ENCODE peak calls at places on chromosomes 6 and 20, in nine cellular contexts. One of them, this sample, is unnamed.

GRCh38 chr6:40308533-40309306 is 278.4 kb downstream of the LRFN2 start:
- DNase-seq in lower lobe of right lung: peak; percentile 51
- DNase-seq in left lung: peak; percentile 40
- DNase-seq in GM23338: peak; percentile 92
- DNase-seq in PC-3: peak; percentile 57
- DNase-seq in mucosa of descending colon: peak; percentile 84
- DNase-seq in heart right ventricle: peak; percentile 55
- DNase-seq in endothelial cell of umbilical vein: peak; percentile 43
- DNase-seq in DND-41: peak; percentile 72
- DNase-seq in this sample: no peak

GRCh38 chr6:153090241-153090930 is 40.7 kb downstream of the RGS17 start:
- DNase-seq in lower lobe of right lung: no peak
- DNase-seq in left lung: no peak
- DNase-seq in GM23338: no peak
- DNase-seq in PC-3: peak; percentile 71
- DNase-seq in mucosa of descending colon: no peak
- DNase-seq in heart right ventricle: no peak
- DNase-seq in endothelial cell of umbilical vein: peak; percentile 94
- DNase-seq in DND-41: no peak
- DNase-seq in this sample: no peak

GRCh38 chr6:164097557-164098398 is 683.3 kb downstream of the QKI start:
- DNase-seq in lower lobe of right lung: no peak
- DNase-seq in left lung: no peak
- DNase-seq in GM23338: peak; percentile 45
- DNase-seq in PC-3: peak; percentile 59
- DNase-seq in mucosa of descending colon: no peak
- DNase-seq in heart right ventricle: peak; percentile 58
- DNase-seq in endothelial cell of umbilical vein: peak; percentile 94
- DNase-seq in DND-41: no peak
- DNase-seq in this sample: no peak

GRCh38 chr20:59939879-59940128 is 301 bp downstream of the PPP1R3D start:
- DNase-seq in lower lobe of right lung: peak; percentile 76
- DNase-seq in left lung: no peak
- DNase-seq in GM23338: no peak
- DNase-seq in PC-3: no peak
- DNase-seq in mucosa of descending colon: peak; percentile 51
- DNase-seq in heart right ventricle: no peak
- DNase-seq in endothelial cell of umbilical vein: no peak
- DNase-seq in DND-41: no peak
- DNase-seq in this sample: no peak

GRCh38 chr20:64106981-64107735 is at the start of gene NPBWR2:
- DNase-seq in lower lobe of right lung: peak; percentile 39
- DNase-seq in left lung: peak; percentile 22
- DNase-seq in GM23338: peak; percentile 11
- DNase-seq in PC-3: no peak
- DNase-seq in mucosa of descending colon: no peak
- DNase-seq in heart right ventricle: no peak
- DNase-seq in endothelial cell of umbilical vein: no peak
- DNase-seq in DND-41: no peak
- DNase-seq in this sample: peak; percentile 82

GRCh38 chr6:155014715-155015300 is 19.7 kb downstream of the TIAM2 start:
- DNase-seq in lower lobe of right lung: no peak
- DNase-seq in left lung: no peak
- DNase-seq in GM23338: peak; percentile 48
- DNase-seq in PC-3: peak; percentile 45
- DNase-seq in mucosa of descending colon: no peak
- DNase-seq in heart right ventricle: no peak
- DNase-seq in endothelial cell of umbilical vein: peak; percentile 69
- DNase-seq in DND-41: no peak
- DNase-seq in this sample: no peak

GRCh38 chr6:119966484-119966883 is 616.9 kb upstream of the MAN1A1 start:
- DNase-seq in lower lobe of right lung: no peak
- DNase-seq in left lung: no peak
- DNase-seq in GM23338: peak; percentile 89
- DNase-seq in PC-3: peak; percentile 13
- DNase-seq in mucosa of descending colon: peak; percentile 8
- DNase-seq in heart right ventricle: no peak
- DNase-seq in endothelial cell of umbilical vein: no peak
- DNase-seq in DND-41: peak; percentile 17
- DNase-seq in this sample: no peak

GRCh38 chr20:9838035-9838377 is 870 bp downstream of the PAK5 start:
- DNase-seq in lower lobe of right lung: no peak
- DNase-seq in left lung: no peak
- DNase-seq in GM23338: peak; percentile 6
- DNase-seq in PC-3: no peak
- DNase-seq in mucosa of descending colon: no peak
- DNase-seq in heart right ventricle: no peak
- DNase-seq in endothelial cell of umbilical vein: no peak
- DNase-seq in DND-41: no peak
- DNase-seq in this sample: no peak

GRCh38 chr6:53241936-53242335 is 93.3 kb upstream of the GCM1 start:
- DNase-seq in lower lobe of right lung: peak; percentile 57
- DNase-seq in left lung: peak; percentile 53
- DNase-seq in GM23338: no peak
- DNase-seq in PC-3: no peak
- DNase-seq in mucosa of descending colon: no peak
- DNase-seq in heart right ventricle: no peak
- DNase-seq in endothelial cell of umbilical vein: no peak
- DNase-seq in DND-41: no peak
- DNase-seq in this sample: no peak

GRCh38 chr6:160510199-160510598 is 153.9 kb downstream of the LPA start:
- DNase-seq in lower lobe of right lung: no peak
- DNase-seq in left lung: no peak
- DNase-seq in GM23338: no peak
- DNase-seq in PC-3: peak; percentile 68
- DNase-seq in mucosa of descending colon: no peak
- DNase-seq in heart right ventricle: no peak
- DNase-seq in endothelial cell of umbilical vein: no peak
- DNase-seq in DND-41: no peak
- DNase-seq in this sample: no peak

GRCh38 chr6:156645106-156645505 is 132.1 kb upstream of the ARID1B start:
- DNase-seq in lower lobe of right lung: no peak
- DNase-seq in left lung: no peak
- DNase-seq in GM23338: no peak
- DNase-seq in PC-3: no peak
- DNase-seq in mucosa of descending colon: no peak
- DNase-seq in heart right ventricle: no peak
- DNase-seq in endothelial cell of umbilical vein: no peak
- DNase-seq in DND-41: no peak
- DNase-seq in this sample: no peak

GRCh38 chr20:57902478-57902877 is 192.7 kb upstream of the PMEPA1 start:
- DNase-seq in lower lobe of right lung: no peak
- DNase-seq in left lung: no peak
- DNase-seq in GM23338: no peak
- DNase-seq in PC-3: peak; percentile 92
- DNase-seq in mucosa of descending colon: no peak
- DNase-seq in heart right ventricle: no peak
- DNase-seq in endothelial cell of umbilical vein: no peak
- DNase-seq in DND-41: no peak
- DNase-seq in this sample: peak; percentile 35

GRCh38 chr20:45355209-45355608 is 7.0 kb upstream of the SDC4 start:
- DNase-seq in lower lobe of right lung: no peak
- DNase-seq in left lung: no peak
- DNase-seq in GM23338: no peak
- DNase-seq in PC-3: peak; percentile 51
- DNase-seq in mucosa of descending colon: no peak
- DNase-seq in heart right ventricle: no peak
- DNase-seq in endothelial cell of umbilical vein: no peak
- DNase-seq in DND-41: no peak
- DNase-seq in this sample: no peak

GRCh38 chr20:34114809-34115208 is 2.8 kb upstream of the EIF2S2 start:
- DNase-seq in lower lobe of right lung: no peak
- DNase-seq in left lung: no peak
- DNase-seq in GM23338: no peak
- DNase-seq in PC-3: no peak
- DNase-seq in mucosa of descending colon: no peak
- DNase-seq in heart right ventricle: no peak
- DNase-seq in endothelial cell of umbilical vein: no peak
- DNase-seq in DND-41: no peak
- DNase-seq in this sample: no peak

GRCh38 chr20:47003223-47003622 is 108.6 kb downstream of the EYA2 start:
- DNase-seq in lower lobe of right lung: no peak
- DNase-seq in left lung: no peak
- DNase-seq in GM23338: no peak
- DNase-seq in PC-3: no peak
- DNase-seq in mucosa of descending colon: no peak
- DNase-seq in heart right ventricle: no peak
- DNase-seq in endothelial cell of umbilical vein: no peak
- DNase-seq in DND-41: no peak
- DNase-seq in this sample: no peak

GRCh38 chr6:79810153-79810806 is 137.1 kb downstream of the ELOVL4 start:
- DNase-seq in lower lobe of right lung: no peak
- DNase-seq in left lung: no peak
- DNase-seq in GM23338: peak; percentile 27
- DNase-seq in PC-3: no peak
- DNase-seq in mucosa of descending colon: no peak
- DNase-seq in heart right ventricle: no peak
- DNase-seq in endothelial cell of umbilical vein: no peak
- DNase-seq in DND-41: no peak
- DNase-seq in this sample: no peak

DNA sequence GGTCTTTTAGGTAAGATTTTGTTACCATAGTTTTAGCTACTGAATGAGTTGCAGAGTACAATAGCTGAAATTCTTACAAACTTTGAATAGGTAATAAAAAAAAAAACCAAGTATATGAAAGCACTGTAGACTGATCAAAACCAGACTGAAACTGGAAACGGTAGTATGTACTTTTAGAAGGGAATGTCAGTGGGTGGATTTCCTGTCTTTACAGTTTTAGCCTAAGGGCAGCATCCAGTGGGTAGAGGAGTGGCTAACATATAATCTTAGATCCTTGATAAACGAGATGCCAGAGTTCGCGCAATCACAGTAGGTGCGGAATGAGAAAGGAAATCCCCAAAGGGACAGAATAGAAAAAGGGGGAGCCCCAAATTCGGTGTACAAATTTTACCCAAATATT is 385.9 kb upstream of the RUNX2 start:
- DNase-seq in lower lobe of right lung: no peak
- DNase-seq in left lung: no peak
- DNase-seq in GM23338: no peak
- DNase-seq in PC-3: peak; percentile 9
- DNase-seq in mucosa of descending colon: no peak
- DNase-seq in heart right ventricle: no peak
- DNase-seq in endothelial cell of umbilical vein: no peak
- DNase-seq in DND-41: no peak
- DNase-seq in this sample: no peak
- H3K4me3 ChIP-seq in lower lobe of right lung: no peak overlapping the region
- H3K4me3 ChIP-seq in left lung: no peak overlapping the region
- H3K4me3 ChIP-seq in GM23338: no peak overlapping the region
- H3K4me3 ChIP-seq in PC-3: no peak overlapping the region
- H3K4me3 ChIP-seq in mucosa of descending colon: no peak overlapping the region
- H3K4me3 ChIP-seq in heart right ventricle: no peak overlapping the region
- H3K4me3 ChIP-seq in endothelial cell of umbilical vein: no peak overlapping the region
- H3K4me3 ChIP-seq in DND-41: no peak overlapping the region
- H3K4me3 ChIP-seq in this sample: no peak overlapping the region

DNA sequence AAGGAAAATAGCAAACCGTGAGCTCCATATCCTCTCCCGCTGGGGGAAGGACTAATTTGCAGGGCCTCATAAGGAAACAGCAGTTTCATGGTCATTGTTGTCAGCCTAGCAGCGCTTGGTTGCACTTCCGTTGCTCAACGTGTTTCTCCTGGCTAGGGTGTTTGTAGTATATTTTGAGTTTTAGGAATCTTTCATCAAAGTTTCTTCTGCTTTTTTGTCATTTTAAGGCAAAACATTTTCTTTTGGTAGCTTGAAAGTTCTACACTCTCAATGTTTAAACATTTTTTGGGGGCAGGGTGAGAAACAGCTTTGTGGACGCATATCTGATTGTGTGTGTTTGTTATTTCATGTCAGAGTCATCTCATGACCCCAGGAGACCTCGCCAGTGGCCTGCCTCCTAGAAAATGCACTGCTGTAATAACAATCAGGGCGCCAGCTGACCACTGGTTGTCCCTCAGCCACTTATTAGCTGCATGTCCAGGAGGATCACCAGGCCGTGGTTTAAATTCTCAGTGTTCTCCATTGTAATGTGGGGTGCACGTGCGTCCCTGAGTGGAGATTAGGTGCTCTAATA is 20.6 kb downstream of the JARID2 start:
- DNase-seq in lower lobe of right lung: peak; percentile 48
- DNase-seq in left lung: no peak
- DNase-seq in GM23338: peak; percentile 64
- DNase-seq in PC-3: no peak
- DNase-seq in mucosa of descending colon: peak; percentile 43
- DNase-seq in heart right ventricle: peak; percentile 45
- DNase-seq in endothelial cell of umbilical vein: peak; percentile 53
- DNase-seq in DND-41: no peak
- DNase-seq in this sample: no peak
- H3K4me1 ChIP-seq in lower lobe of right lung: peaks cover 68% of the 10 kb centered on the region
- H3K4me1 ChIP-seq in left lung: peaks cover 72% of the 10 kb centered on the region
- H3K4me1 ChIP-seq in GM23338: peaks cover 97% of the 10 kb centered on the region
- H3K4me1 ChIP-seq in PC-3: no peaks in the 10 kb centered on the region
- H3K4me1 ChIP-seq in mucosa of descending colon: peaks cover 34% of the 10 kb centered on the region
- H3K4me1 ChIP-seq in heart right ventricle: peaks cover 51% of the 10 kb centered on the region
- H3K4me1 ChIP-seq in endothelial cell of umbilical vein: peaks cover 29% of the 10 kb centered on the region
- H3K4me1 ChIP-seq in DND-41: peaks cover 10% of the 10 kb centered on the region
- H3K4me1 ChIP-seq in this sample: no peaks in the 10 kb centered on the region

DNA sequence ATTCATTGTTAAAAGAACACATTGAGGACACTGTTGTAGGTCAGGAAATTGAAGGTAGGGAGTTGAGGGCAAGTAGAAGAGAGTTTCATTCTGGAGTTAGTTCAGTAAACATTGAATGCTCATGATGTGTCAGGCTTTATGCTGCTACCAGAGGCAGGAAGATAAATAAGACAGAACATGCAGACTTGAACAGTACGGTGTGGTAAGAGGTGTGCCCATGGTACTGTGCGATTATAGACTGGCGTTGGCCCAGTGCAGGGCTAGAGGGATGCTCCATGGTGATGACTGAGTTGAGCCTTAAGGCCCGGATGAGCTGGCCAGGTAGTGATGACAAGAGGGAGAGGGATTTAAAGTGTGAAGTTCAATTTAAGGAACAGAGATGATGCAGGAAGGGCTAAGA is 50.8 kb downstream of the CARMIL1 start:
- DNase-seq in lower lobe of right lung: no peak
- DNase-seq in left lung: no peak
- DNase-seq in GM23338: no peak
- DNase-seq in PC-3: peak; percentile 23
- DNase-seq in mucosa of descending colon: no peak
- DNase-seq in heart right ventricle: no peak
- DNase-seq in endothelial cell of umbilical vein: no peak
- DNase-seq in DND-41: no peak
- DNase-seq in this sample: no peak
- TF ChIP-seq CTCF in lower lobe of right lung: no peak
- TF ChIP-seq CTCF in left lung: no peak
- TF ChIP-seq CTCF in GM23338: no peak
- TF ChIP-seq CTCF in PC-3: no peak
- TF ChIP-seq CTCF in mucosa of descending colon: no peak
- TF ChIP-seq CTCF in heart right ventricle: no peak
- TF ChIP-seq CTCF in endothelial cell of umbilical vein: no peak
- TF ChIP-seq CTCF in DND-41: no peak
- TF ChIP-seq CTCF in this sample: no peak

DNA sequence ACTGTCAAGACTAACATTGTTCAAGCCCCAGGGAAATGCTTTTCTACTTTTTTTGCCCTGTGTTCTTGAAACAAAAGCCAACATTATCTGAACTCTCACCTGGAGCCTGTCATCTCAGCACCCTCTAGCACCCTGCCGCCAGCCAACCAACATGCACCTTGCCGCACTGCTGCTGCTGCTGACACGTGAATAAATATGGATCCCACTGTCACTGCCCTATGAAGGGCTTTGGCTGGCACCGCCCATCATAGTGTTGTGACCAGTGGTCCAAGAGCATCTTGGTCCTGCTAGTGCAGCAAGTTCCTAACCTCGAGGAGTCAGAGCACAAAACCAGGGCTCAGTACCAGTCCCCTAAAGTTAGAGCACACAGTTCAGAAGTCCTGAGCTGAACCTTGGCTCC is 41.6 kb downstream of the CENPW start:
- DNase-seq in lower lobe of right lung: no peak
- DNase-seq in left lung: no peak
- DNase-seq in GM23338: no peak
- DNase-seq in PC-3: no peak
- DNase-seq in mucosa of descending colon: no peak
- DNase-seq in heart right ventricle: no peak
- DNase-seq in endothelial cell of umbilical vein: no peak
- DNase-seq in DND-41: no peak
- DNase-seq in this sample: no peak
- H3K4me3 ChIP-seq in lower lobe of right lung: no peak overlapping the region
- H3K4me3 ChIP-seq in left lung: no peak overlapping the region
- H3K4me3 ChIP-seq in GM23338: no peak overlapping the region
- H3K4me3 ChIP-seq in PC-3: no peak overlapping the region
- H3K4me3 ChIP-seq in mucosa of descending colon: no peak overlapping the region
- H3K4me3 ChIP-seq in heart right ventricle: no peak overlapping the region
- H3K4me3 ChIP-seq in endothelial cell of umbilical vein: no peak overlapping the region
- H3K4me3 ChIP-seq in DND-41: no peak overlapping the region
- H3K4me3 ChIP-seq in this sample: no peak overlapping the region